ENCODE peak calls at places on chromosomes 13 and 19, in four cellular contexts. C is H1, L is K562, T is HepG2. I is an unnamed sample.

GRCh38 chr19:13597625-13598024 is 91.3 kb upstream of the CACNA1A start:
- DNase-seq in L (peak), C (no peak), T (peak), I (peak)

GRCh38 chr13:58313219-58313618 is 681.7 kb downstream of the PCDH17 start:
- DNase-seq in T (no peak), L (no peak), C (no peak), I (no peak)

GRCh38 chr13:64553411-64554129 is 2676.6 kb downstream of the PCDH9 start:
- DNase-seq in C (no peak), L (no peak), T (no peak), I (no peak)

GRCh38 chr13:77544365-77544764 is 8.9 kb downstream of the SCEL start:
- DNase-seq in T (no peak), L (no peak), C (no peak), I (peak)

GRCh38 chr13:81658598-81659370 is 1317.9 kb upstream of the SPRY2 start:
- DNase-seq in T (no peak), C (no peak), L (no peak), I (no peak)

GRCh38 chr13:61950828-61951227 is 535.2 kb upstream of the PCDH20 start:
- DNase-seq in T (no peak), L (no peak), C (no peak), I (no peak)

GRCh38 chr13:21399741-21400140 is 59.4 kb downstream of the ZDHHC20 start:
- DNase-seq in T (no peak), C (no peak), L (no peak), I (no peak)

GRCh38 chr13:50320297-50320862 is 305.1 kb downstream of the KCNRG start:
- DNase-seq in C (no peak), L (no peak), T (peak), I (no peak)

GRCh38 chr19:33333151-33333550 is 30.8 kb upstream of the CEBPA start:
- DNase-seq in T (no peak), L (no peak), C (no peak), I (no peak)

GRCh38 chr19:58558066-58558622 is at the start of gene UBE2M:
- DNase-seq in C (no peak), L (peak), T (no peak), I (no peak)

GRCh38 chr19:8609210-8610040 is 1.1 kb downstream of the ADAMTS10 start:
- DNase-seq in L (no peak), C (peak), T (peak), I (peak)

GRCh38 chr13:77207943-77208342 is 119.0 kb downstream of the MYCBP2 start:
- DNase-seq in L (no peak), T (no peak), C (no peak), I (no peak)

GRCh38 chr13:40922437-40923040 is 96.6 kb downstream of the ELF1 start:
- DNase-seq in C (no peak), T (peak), L (no peak), I (no peak)

GRCh38 chr13:32941368-32941767 is 74.9 kb upstream of the KL start:
- DNase-seq in L (no peak), C (no peak), T (no peak), I (no peak)

GRCh38 chr13:50401721-50402510 is 386.7 kb downstream of the KCNRG start:
- DNase-seq in L (no peak), T (no peak), C (no peak), I (no peak)

GRCh38 chr19:6963937-6964336 is 57.3 kb downstream of the MBD3L2B start:
- DNase-seq in T (no peak), C (no peak), L (peak), I (no peak)

GRCh38 chr19:12333162-12334159 is at the start of gene ZNF563:
- DNase-seq in T (peak), C (peak), L (peak), I (peak)

GRCh38 chr19:40691421-40692211 is 1.2 kb upstream of the NUMBL start:
- DNase-seq in T (no peak), L (peak), C (no peak), I (peak)

GRCh38 chr13:100666124-100666523 is 8.5 kb downstream of the TMTC4 start:
- DNase-seq in T (no peak), C (no peak), L (no peak), I (peak)

GRCh38 chr13:73326215-73326558 is 267.4 kb downstream of the KLF5 start:
- DNase-seq in C (no peak), T (no peak), L (no peak), I (no peak)

GRCh38 chr13:22993148-22993547 is 187.6 kb upstream of the SGCG start:
- DNase-seq in L (no peak), C (no peak), T (no peak), I (no peak)

GRCh38 chr19:44657211-44657921 is 13.7 kb downstream of the PVR start:
- DNase-seq in C (no peak), T (peak), L (peak), I (peak)

GRCh38 chr19:54317108-54317964 is 4.4 kb upstream of the LILRA5 start:
- DNase-seq in L (no peak), T (no peak), C (no peak), I (no peak)

GRCh38 chr13:44249439-44249838 is 124.2 kb upstream of the SERP2 start:
- DNase-seq in L (no peak), C (no peak), T (no peak), I (no peak)

GRCh38 chr19:7348587-7349230 is at the start of gene ARHGEF18:
- DNase-seq in L (no peak), T (no peak), C (no peak), I (no peak)

GRCh38 chr13:34469212-34469983 is 472.7 kb upstream of the NBEA start:
- DNase-seq in L (no peak), C (no peak), T (no peak), I (peak)

GRCh38 chr13:48600374-48601364 is 53.1 kb upstream of the CYSLTR2 start:
- DNase-seq in T (peak), L (no peak), C (no peak), I (no peak)

GRCh38 chr19:11496391-11497163 is 9.1 kb downstream of the ZNF653 start:
- DNase-seq in L (peak), C (peak), T (peak), I (peak)

GRCh38 chr13:30737511-30738342 is 2.4 kb downstream of the ALOX5AP start:
- DNase-seq in L (no peak), C (no peak), T (no peak), I (no peak)

GRCh38 chr13:25692156-25692555 is 320.4 kb downstream of the ATP8A2 start:
- DNase-seq in T (no peak), L (no peak), C (no peak), I (no peak)

GRCh38 chr13:40271931-40272775 is 394.3 kb downstream of the FOXO1 start:
- DNase-seq in C (no peak), T (no peak), L (no peak), I (no peak)

GRCh38 chr13:72185756-72186155 is 318.8 kb upstream of the DACH1 start:
- DNase-seq in T (no peak), L (no peak), C (no peak), I (no peak)

GRCh38 chr19:58261968-58262921 is 16.5 kb upstream of the ZNF8 start:
- DNase-seq in L (no peak), T (no peak), C (no peak), I (no peak)

DNA sequence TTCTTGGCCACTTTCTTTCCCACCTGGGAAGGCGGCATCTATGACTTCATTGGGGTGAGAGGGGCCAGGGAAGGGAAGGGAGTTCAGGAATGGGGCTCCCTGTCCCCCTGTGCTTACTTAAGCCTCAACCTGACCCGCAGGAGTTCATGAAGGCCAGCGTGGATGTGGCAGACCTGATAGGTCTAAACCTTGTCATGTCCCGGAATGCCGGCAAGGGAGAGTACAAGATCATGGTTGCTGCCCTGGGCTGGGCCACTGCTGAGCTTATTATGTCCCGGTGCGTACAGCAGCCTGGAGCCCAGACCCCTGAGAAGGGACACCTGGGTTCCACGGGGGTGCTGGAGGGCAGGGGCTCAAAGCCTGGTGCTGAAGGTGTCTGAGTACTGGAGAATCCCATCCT is 1.1 kb downstream of the TMEM147 start:
- DNase-seq in T (no peak), C (no peak), L (no peak), I (no peak)
- H3K4me3 ChIP-seq in T (peak), C (peak), L (peak), I (peak)

DNA sequence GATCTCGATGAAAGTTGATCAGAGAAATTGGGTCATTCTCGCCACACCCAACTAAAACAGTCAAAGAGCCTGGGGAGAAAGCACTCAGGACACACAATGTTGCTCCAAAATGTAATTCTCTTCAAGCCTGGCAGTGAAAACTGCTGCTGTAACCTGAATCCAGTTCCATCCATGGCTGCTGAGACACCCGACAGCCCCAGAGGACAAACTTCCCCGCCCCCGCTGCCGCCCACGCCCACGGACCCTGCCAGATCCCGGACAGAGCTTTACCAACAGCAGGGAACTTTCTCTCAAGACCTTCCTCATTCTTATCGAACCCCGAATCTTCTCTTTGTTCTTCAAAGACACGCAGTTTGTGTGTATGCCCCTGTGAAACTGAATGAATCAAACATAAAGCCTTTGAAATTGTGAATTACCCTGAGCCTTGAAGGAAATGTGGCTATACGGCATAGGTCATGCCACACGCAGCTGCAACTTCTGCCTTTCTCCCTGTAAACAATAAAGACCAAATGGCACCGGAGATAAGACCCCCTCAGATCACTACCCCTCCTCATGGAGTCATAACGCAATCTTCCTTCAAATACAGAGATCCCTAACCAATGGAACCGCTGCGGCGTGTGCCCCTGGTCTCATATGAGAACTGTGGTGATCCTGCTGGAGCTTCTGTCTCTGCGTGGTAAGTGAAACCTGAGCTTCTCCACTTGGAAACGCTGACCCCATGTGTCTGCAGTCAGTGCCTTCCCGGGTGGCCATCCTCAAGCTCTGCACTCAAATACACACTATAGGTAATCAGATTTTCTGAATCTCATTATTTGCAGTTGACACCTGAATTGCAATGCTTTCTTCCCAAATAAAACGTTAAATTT is 4.8 kb upstream of the LAMP1 start:
- DNase-seq in C (no peak), T (no peak), L (peak), I (peak)
- H3K9ac ChIP-seq in C (no peak), T (peak), L (peak), I (peak)

DNA sequence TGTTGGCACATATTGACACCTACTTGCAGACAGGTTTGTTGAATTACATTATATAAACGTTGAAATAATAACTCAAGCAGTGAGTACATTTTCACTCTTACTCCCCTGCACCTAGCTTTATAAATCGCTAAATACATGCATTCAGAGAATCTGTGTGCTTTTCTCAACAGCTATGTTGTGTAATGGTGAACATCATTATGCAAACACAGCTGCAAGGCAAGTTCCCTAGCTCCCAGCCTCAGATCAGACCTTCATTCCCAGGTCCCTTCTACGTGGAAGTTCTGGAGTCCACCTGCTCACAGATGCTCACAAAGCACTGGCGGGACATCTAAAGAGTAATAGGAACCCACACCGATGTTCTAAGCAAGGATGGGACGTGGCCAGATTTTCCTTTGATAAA is 86.8 kb upstream of the PEG3 start:
- DNase-seq in C (no peak), L (no peak), T (peak), I (no peak)
- TF ChIP-seq EP300 in C (no peak), L (no peak), T (no peak), I (no peak)

GRCh38 chr19:37961198-37961597 is 54.2 kb downstream of the SIPA1L3 start:
- DNase-seq in T (no peak), L (no peak), C (no peak), I (no peak)
- H3K4me3 ChIP-seq in T (no peak), L (no peak), C (no peak), I (no peak)

DNA sequence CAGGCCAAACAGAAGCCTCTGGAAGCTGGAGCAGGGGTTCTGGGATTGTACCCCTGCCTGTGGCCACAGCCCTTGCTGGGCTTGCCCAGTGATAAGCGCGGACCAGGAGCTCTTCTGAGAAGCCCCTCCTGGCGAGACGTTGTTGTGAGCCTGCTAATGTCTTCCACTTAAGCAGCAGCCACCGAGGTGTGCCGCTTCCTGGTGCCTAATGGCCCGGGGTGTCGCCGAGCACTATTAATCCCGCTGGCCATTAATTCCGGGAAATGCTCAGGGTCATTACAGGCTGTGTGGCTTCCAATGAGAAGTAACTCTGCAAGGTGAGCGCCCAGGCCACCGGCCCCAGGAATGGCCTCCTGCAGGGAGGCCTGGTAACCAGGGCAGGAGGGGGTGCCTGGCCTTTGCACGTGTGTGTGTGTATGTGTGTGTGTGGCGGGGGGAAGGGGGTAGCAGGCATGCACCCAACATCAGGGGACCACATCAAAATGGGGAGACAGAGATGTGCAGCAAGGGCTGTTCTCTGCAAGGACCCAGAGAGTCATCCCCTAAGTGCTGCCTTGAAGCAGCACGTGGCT is 175.0 kb downstream of the URI1 start:
- DNase-seq in C (no peak), L (no peak), T (no peak), I (no peak)
- H3K9ac ChIP-seq in C (no peak), L (no peak), T (no peak), I (no peak)

GRCh38 chr19:18304194-18304495 is 18.7 kb downstream of the LSM4 start:
- DNase-seq in T (no peak), L (no peak), C (no peak), I (no peak)

GRCh38 chr19:18301718-18302111 is 20.3 kb upstream of the JUND start:
- DNase-seq in T (no peak), L (no peak), C (no peak), I (no peak)

GRCh38 chr19:18306209-18306902 is 16.5 kb downstream of the LSM4 start:
- DNase-seq in T (no peak), L (no peak), C (no peak), I (peak)

GRCh38 chr19:18306903-18307681 is 15.8 kb downstream of the LSM4 start:
- DNase-seq in L (no peak), C (no peak), T (no peak), I (peak)

GRCh38 chr19:18304496-18305312 is 18.2 kb downstream of the LSM4 start:
- DNase-seq in L (peak), T (peak), C (no peak), I (peak)
- TF ChIP-seq EP300 in L (no peak), T (no peak), C (no peak), I (no peak)

GRCh38 chr13:103615778-103616177 is 549.6 kb upstream of the SLC10A2 start:
- DNase-seq in C (no peak), T (no peak), L (no peak), I (no peak)
- H3K4me3 ChIP-seq in C (no peak), T (no peak), L (no peak), I (no peak)

DNA sequence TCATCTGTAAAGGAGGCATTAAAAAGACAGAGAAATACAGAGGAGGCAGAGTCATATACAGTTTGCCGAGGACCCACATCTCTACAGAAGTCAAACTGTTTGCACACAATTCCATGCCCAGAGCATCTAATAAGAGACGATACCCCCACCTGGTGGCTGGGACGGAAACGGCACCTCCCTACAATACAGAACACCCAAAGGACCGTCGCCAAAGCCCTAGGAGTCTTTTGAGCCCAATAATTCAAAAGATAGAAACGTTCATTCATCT is 703 bp upstream of the PLEKHG2 start:
- DNase-seq in L (peak), C (no peak), T (peak), I (peak)
- H3K9ac ChIP-seq in L (peak), C (no peak), T (peak), I (peak)

GRCh38 chr13:69641773-69642172 is 465.9 kb upstream of the ATXN8OS start:
- DNase-seq in T (no peak), L (no peak), C (no peak), I (no peak)
- TF ChIP-seq EP300 in T (no peak), L (no peak), C (no peak), I (no peak)

I was measured in SK-N-SH.